ENCODE peak calls at places on chromosome 1, in four cellular contexts. P is HepG2, M is K562, A is H1. B is an unnamed sample.
A peak's percentile ranks its signal among the peaks of the same experiment; 100 is the strongest.

GRCh38 chr1:200776949-200777348 is 38.3 kb downstream of the CAMSAP2 start:
- DNase-seq in P (peak; percentile 5), M (peak; percentile 67), A (no peak), B (no peak)

GRCh38 chr1:149936992-149937705 is 470 bp upstream of the MTMR11 start:
- DNase-seq in P (peak; percentile 41), M (no peak), A (no peak), B (peak; percentile 61)

GRCh38 chr1:203888807-203889251 is 27.4 kb downstream of the SNRPE start:
- DNase-seq in P (no peak), M (no peak), A (no peak), B (no peak)

GRCh38 chr1:56584910-56585528 is 5.7 kb upstream of the PLPP3 start:
- DNase-seq in P (peak; percentile 66), M (peak; percentile 49), A (no peak), B (peak; percentile 67)

GRCh38 chr1:2597441-2598328 is 11.1 kb downstream of the PRXL2B start:
- DNase-seq in P (no peak), M (peak; percentile 26), A (no peak), B (no peak)

GRCh38 chr1:33182452-33182851 is 609 bp upstream of the TRIM62 start:
- DNase-seq in P (no peak), M (peak; percentile 25), A (no peak), B (no peak)

GRCh38 chr1:46131093-46131492 is 1.3 kb downstream of the PIK3R3 start:
- DNase-seq in P (no peak), M (no peak), A (no peak), B (no peak)

GRCh38 chr1:203176273-203176672 is 647 bp upstream of the MYBPH start:
- DNase-seq in P (no peak), M (no peak), A (no peak), B (no peak)

GRCh38 chr1:25927541-25928265 is 21.5 kb upstream of the STMN1 start:
- DNase-seq in P (no peak), M (peak; percentile 5), A (no peak), B (no peak)

GRCh38 chr1:116076831-116077230 is 34.4 kb upstream of the MAB21L3 start:
- DNase-seq in P (no peak), M (no peak), A (no peak), B (no peak)

GRCh38 chr1:53656916-53657170 is 82.1 kb downstream of the GLIS1 start:
- DNase-seq in P (no peak), M (no peak), A (no peak), B (no peak)

GRCh38 chr1:31122779-31123178 is 57.3 kb upstream of the PUM1 start:
- DNase-seq in P (no peak), M (no peak), A (no peak), B (no peak)

GRCh38 chr1:201275266-201275666 is 8.0 kb upstream of the PKP1 start:
- DNase-seq in P (no peak), M (no peak), A (no peak), B (no peak)

GRCh38 chr1:152743371-152744145 is 14.3 kb upstream of the KPRP start:
- DNase-seq in P (no peak), M (no peak), A (no peak), B (peak; percentile 98)

GRCh38 chr1:109282952-109283747 is at the start of gene PSRC1:
- DNase-seq in P (peak; percentile 90), M (peak; percentile 99), A (peak; percentile 81), B (peak; percentile 89)

GRCh38 chr1:72827285-72827684 is 544.9 kb upstream of the NEGR1 start:
- DNase-seq in P (no peak), M (no peak), A (no peak), B (no peak)

GRCh38 chr1:227192163-227192562 is 126.1 kb downstream of the CDC42BPA start:
- DNase-seq in P (no peak), M (peak; percentile 55), A (peak; percentile 9), B (no peak)

DNA sequence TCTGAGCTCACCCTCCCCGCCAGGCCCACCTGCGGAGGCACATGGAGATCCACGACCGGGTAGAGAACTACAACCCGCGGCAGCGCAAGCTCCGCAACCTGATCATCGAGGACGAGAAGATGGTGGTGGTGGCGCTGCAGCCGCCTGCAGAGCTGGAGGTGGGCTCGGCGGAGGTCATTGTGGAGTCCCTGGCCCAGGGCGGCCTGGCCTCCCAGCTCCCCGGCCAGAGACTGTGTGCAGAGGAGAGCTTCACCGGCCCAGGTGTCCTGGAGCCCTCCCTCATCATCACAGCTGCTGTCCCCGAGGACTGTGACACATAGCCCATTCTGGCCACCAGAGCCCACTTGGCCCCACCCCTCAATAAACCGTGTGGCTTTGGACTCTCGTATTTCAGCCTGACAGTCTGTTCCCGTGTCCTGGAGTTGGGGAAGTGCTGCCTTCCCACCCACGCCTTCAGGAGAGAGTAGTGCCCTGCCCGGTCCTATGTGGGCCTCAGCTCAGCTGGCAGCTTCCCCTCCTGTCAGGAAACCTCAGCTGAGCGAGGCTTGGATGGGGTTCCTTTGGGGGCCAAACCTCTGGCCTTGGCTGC is 9.2 kb downstream of the ZBTB48 start:
- DNase-seq in P (no peak), M (no peak), A (no peak), B (no peak)
- TF ChIP-seq JUND in P (no peak), M (no peak), A (no peak), B (no peak)

GRCh38 chr1:87106158-87106557 is 191.7 kb downstream of the HS2ST1 start:
- DNase-seq in P (no peak), M (no peak), A (no peak), B (no peak)

GRCh38 chr1:87103099-87103498 is 188.7 kb downstream of the HS2ST1 start:
- DNase-seq in P (no peak), M (no peak), A (no peak), B (no peak)

GRCh38 chr1:87104945-87105344 is 190.5 kb downstream of the HS2ST1 start:
- DNase-seq in P (no peak), M (no peak), A (no peak), B (no peak)

GRCh38 chr1:87106867-87107266 is 192.4 kb downstream of the HS2ST1 start:
- DNase-seq in P (no peak), M (no peak), A (no peak), B (no peak)

DNA sequence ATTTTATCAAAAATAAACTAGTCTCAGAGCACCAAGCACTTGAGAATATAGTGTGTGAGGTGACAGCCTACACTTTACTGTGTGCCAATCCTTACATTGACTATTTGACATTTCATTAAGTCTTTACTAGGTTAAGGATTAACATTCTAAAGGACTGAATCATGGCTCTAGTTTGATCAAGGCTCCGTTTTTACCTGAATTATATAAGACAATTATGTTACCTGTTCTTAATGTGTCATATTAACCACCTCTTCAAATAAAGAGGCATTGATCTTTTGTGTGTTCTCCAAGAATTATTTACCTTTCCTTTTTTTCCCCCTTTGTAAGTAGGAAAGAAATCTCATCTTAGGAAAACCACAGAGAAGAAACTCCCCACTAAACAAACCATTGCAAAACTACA is 189.7 kb downstream of the HS2ST1 start:
- DNase-seq in P (no peak), M (no peak), A (no peak), B (no peak)
- TF ChIP-seq JUND in P (no peak), M (no peak), A (no peak), B (no peak)

GRCh38 chr1:14173598-14173997 is 424.9 kb upstream of the KAZN start:
- DNase-seq in P (no peak), M (no peak), A (no peak), B (no peak)

GRCh38 chr1:14167889-14168288 is 430.6 kb upstream of the KAZN start:
- DNase-seq in P (no peak), M (no peak), A (no peak), B (no peak)

GRCh38 chr1:14165289-14165867 is 433.1 kb upstream of the KAZN start:
- DNase-seq in P (no peak), M (no peak), A (no peak), B (no peak)

DNA sequence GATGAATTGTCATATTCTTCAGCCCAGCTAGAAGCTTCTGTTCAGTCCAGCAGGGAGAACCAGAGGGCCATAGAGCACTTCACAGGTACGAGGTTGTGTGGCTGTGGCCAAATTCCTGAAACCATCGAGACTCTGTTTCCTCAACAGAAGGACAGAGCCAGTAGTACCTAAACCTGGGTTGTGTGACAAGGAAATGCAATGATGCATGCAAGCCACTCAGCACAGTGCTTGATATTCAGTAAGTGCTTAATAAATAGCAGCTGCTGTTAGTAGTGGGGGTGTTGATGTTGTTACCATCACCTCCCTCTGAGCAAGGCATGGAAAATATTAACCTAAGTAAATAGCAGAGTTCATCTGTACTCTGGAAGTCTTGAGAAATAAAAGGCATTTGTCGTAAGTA is 429.8 kb upstream of the KAZN start:
- DNase-seq in P (no peak), M (no peak), A (no peak), B (no peak)
- TF ChIP-seq JUND in P (no peak), M (no peak), A (no peak), B (no peak)

GRCh38 chr1:28130901-28131300 is 42.5 kb upstream of the EYA3 start:
- DNase-seq in P (no peak), M (no peak), A (no peak), B (no peak)

GRCh38 chr1:28127617-28128257 is 39.3 kb upstream of the EYA3 start:
- DNase-seq in P (no peak), M (no peak), A (no peak), B (no peak)

GRCh38 chr1:28126778-28127430 is 38.5 kb upstream of the EYA3 start:
- DNase-seq in P (no peak), M (no peak), A (no peak), B (no peak)

GRCh38 chr1:28126212-28126611 is 37.8 kb upstream of the EYA3 start:
- DNase-seq in P (no peak), M (no peak), A (no peak), B (no peak)

DNA sequence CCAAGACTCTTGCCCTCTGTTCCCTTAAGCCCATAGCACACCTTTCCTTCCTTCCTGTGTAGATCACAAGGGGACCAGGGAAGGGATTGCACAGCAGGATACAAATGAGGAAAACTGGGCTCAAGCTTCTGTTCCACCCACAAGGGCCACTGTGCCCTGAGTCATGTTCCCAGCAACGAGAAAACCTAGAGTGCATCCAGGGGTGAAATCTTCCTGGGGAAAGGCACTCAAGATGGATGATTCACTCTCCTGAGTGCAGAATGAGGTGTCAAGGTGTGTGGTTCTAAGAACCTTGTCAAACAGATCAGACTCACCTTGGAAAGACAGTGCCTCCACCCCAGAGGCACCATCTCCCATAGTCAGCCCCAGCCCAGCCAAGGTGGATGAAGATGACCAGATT is 40.7 kb upstream of the EYA3 start:
- DNase-seq in P (no peak), M (no peak), A (no peak), B (no peak)
- TF ChIP-seq JUND in P (no peak), M (no peak), A (no peak), B (no peak)

B was measured in T47D.